ENCODE peak calls at places on chromosomes 2 and 18, in eight cellular contexts. B, U, E, F, C, W, V and L are unnamed samples.

GRCh38 chr2:43171789-43172188 is 54.6 kb downstream of the ZFP36L2 start:
- DNase-seq in B (no peak), U (no peak), E (peak), F (peak), C (no peak), W (peak), V (peak), L (peak)

GRCh38 chr2:228377533-228377932 is 196.0 kb upstream of the SPHKAP start:
- DNase-seq in B (no peak), U (no peak), E (no peak), F (no peak), C (no peak), W (no peak), V (no peak), L (no peak)

GRCh38 chr2:63902149-63902548 is 60.5 kb downstream of the UGP2 start:
- DNase-seq in B (no peak), U (no peak), E (no peak), F (no peak), C (no peak), W (no peak), V (no peak), L (no peak)

GRCh38 chr2:23947350-23947749 is 7.1 kb downstream of the UBXN2A start:
- DNase-seq in B (no peak), U (no peak), E (no peak), F (no peak), C (no peak), W (no peak), V (no peak), L (no peak)

GRCh38 chr18:48917579-48918101 is 33.1 kb downstream of the SMAD7 start:
- DNase-seq in B (no peak), U (no peak), E (no peak), F (no peak), C (no peak), W (no peak), V (no peak), L (no peak)

GRCh38 chr2:218859556-218859993 is at the start of gene WNT6:
- DNase-seq in B (no peak), U (peak), E (no peak), F (no peak), C (no peak), W (no peak), V (no peak), L (no peak)

GRCh38 chr2:224973112-224974016 is 68.9 kb downstream of the DOCK10 start:
- DNase-seq in B (no peak), U (no peak), E (peak), F (no peak), C (no peak), W (no peak), V (no peak), L (no peak)

GRCh38 chr2:24768601-24769000 is 24.6 kb downstream of the PTRHD1 start:
- DNase-seq in B (no peak), U (no peak), E (no peak), F (no peak), C (no peak), W (peak), V (peak), L (no peak)

GRCh38 chr2:45647986-45648520 is 3.4 kb upstream of the PRKCE start:
- DNase-seq in B (no peak), U (no peak), E (peak), F (no peak), C (no peak), W (no peak), V (no peak), L (peak)

GRCh38 chr2:39488450-39488849 is 51.4 kb upstream of the MAP4K3 start:
- DNase-seq in B (no peak), U (no peak), E (peak), F (peak), C (no peak), W (peak), V (peak), L (peak)

GRCh38 chr2:128596453-128597430 is 278.1 kb upstream of the HS6ST1 start:
- DNase-seq in B (no peak), U (no peak), E (no peak), F (no peak), C (no peak), W (no peak), V (no peak), L (no peak)

GRCh38 chr2:54942373-54942772 is 107.9 kb downstream of the RTN4 start:
- DNase-seq in B (no peak), U (no peak), E (no peak), F (no peak), C (peak), W (no peak), V (no peak), L (no peak)

GRCh38 chr2:238496756-238497609 is 70.3 kb downstream of the ASB1 start:
- DNase-seq in B (no peak), U (no peak), E (no peak), F (no peak), C (no peak), W (no peak), V (no peak), L (no peak)

GRCh38 chr18:73594749-73595148 is 552.9 kb downstream of the FBXO15 start:
- DNase-seq in B (no peak), U (no peak), E (peak), F (peak), C (no peak), W (no peak), V (no peak), L (no peak)

GRCh38 chr2:200479617-200480292 is 30.1 kb downstream of the KCTD18 start:
- DNase-seq in B (no peak), U (peak), E (peak), F (peak), C (no peak), W (peak), V (no peak), L (peak)

GRCh38 chr2:120995656-120996190 is 260.1 kb downstream of the GLI2 start:
- DNase-seq in B (no peak), U (no peak), E (no peak), F (no peak), C (no peak), W (no peak), V (no peak), L (no peak)
- TF ChIP-seq CTCF in B (no peak), U (no peak), E (no peak), F (no peak), C (no peak), W (no peak), V (no peak), L (no peak)

GRCh38 chr2:120740765-120741513 is 5.3 kb downstream of the GLI2 start:
- DNase-seq in B (no peak), U (no peak), E (no peak), F (no peak), C (no peak), W (no peak), V (no peak), L (peak)

GRCh38 chr2:120737802-120738516 is 2.3 kb downstream of the GLI2 start:
- DNase-seq in B (no peak), U (no peak), E (no peak), F (no peak), C (no peak), W (no peak), V (no peak), L (no peak)

GRCh38 chr2:120741514-120742448 is 6.1 kb downstream of the GLI2 start:
- DNase-seq in B (no peak), U (peak), E (no peak), F (no peak), C (no peak), W (no peak), V (no peak), L (no peak)

GRCh38 chr2:120738786-120739771 is 3.4 kb downstream of the GLI2 start:
- DNase-seq in B (no peak), U (no peak), E (no peak), F (no peak), C (no peak), W (no peak), V (no peak), L (no peak)

DNA sequence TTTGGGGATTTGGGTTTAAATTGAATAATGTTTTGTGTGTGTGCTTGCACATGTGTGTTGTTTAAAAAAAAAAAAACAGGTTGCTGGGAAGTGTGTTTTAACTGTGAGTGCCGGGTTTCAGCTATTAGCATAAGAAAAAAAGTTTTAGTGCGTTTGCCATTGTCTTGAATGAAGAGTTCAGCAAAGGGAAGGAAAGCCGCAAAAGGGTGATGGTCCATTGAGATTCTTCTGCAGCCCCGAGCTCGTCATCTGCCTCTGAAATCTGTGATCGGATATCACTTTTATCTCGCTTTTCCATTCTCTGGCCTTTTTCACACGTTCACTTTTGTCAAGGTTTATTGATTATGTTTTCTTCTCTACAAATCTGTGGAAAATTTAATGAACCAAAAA is 4.7 kb downstream of the GLI2 start:
- DNase-seq in B (no peak), U (no peak), E (no peak), F (no peak), C (no peak), W (no peak), V (no peak), L (no peak)
- H3K4me3 ChIP-seq in B (no peak), U (no peak), E (no peak), F (no peak), C (no peak), W (no peak), V (no peak), L (peak)

DNA sequence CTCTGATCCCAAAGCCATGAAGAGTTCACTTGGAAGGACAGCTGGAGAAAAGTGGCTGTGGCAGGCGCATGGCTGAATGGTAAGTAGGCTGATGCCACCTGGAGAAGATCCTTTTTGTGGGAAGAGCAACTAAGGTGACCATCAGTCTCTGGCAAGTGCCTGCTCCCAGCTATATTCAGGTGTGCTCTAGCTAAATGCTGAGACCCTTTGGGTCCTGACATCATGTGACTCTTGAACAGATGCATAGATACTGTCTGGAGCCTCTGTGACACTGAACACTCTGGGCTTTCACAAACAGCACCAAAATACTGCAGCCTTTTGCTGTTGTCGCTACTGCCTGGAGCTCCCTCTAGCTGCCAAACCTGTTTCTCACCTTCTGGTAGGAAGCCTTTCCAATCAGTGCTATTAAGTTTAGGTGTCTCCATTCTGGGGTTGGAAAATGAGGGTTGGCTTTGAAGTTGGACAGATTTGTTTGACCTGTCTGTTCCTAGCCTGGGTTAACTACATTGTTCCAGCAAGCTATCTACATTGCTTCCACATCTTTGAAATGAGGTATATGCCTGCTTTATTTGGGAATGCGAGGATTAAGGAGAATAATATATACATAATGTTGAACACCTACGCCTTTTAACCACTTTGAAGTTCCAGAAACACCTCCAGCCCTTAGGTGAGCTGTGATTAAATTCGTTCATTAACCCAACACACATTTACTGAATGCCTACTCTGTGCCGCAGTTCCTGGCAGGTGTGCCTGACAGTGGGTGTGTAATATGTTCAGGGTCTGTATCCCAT is 3.1 kb downstream of the EGR4 start:
- DNase-seq in B (no peak), U (peak), E (no peak), F (no peak), C (peak), W (no peak), V (peak), L (peak)
- TF ChIP-seq CTCF in B (peak), U (peak), E (peak), F (peak), C (peak), W (no peak), V (peak), L (peak)

DNA sequence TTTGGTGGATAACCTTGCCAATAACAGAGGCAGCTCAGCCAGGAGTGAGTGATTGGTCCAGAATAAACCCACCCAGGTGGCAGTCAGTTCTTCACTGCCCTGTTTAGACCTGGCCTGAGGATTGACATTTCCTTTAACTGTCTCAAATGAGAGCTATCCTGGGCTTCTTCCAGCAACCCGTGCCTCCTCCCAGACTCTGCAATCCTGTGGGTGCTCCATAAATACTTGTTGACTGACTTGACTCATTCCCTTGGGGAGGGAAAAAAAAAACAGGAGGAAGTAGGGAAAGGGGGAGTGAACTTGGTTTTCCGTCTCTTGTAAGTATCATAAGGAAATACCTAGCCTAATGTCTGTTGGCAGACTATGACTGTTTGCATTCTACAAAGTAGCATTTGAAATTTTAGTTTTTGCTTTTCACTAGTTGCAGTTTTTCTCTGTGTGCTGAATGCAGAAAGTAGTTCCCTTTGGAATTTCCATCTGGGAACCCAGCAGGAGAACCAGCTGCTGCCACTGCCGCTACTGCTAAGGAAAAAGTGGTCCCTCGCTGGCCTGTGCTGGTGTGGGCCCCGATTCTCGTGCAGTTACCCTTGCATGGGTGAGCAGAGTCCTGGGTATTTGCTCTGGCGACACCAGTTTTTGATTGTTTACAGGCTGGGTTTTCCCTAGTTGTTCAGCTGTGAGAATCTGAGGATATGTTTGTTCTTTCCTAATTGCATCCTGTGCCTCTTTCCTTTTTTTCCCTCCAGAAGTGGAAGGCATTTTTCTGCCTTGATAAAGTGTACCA is 78.9 kb downstream of the TGOLN2 start:
- DNase-seq in B (peak), U (no peak), E (peak), F (peak), C (no peak), W (no peak), V (no peak), L (peak)
- H3K4me3 ChIP-seq in B (no peak), U (no peak), E (no peak), F (no peak), C (no peak), W (no peak), V (no peak), L (no peak)

GRCh38 chr2:32946314-32947075 is at the start of gene LTBP1:
- DNase-seq in B (peak), U (peak), E (peak), F (peak), C (peak), W (peak), V (peak), L (peak)
- TF ChIP-seq CTCF in B (peak), U (peak), E (peak), F (peak), C (peak), W (peak), V (peak), L (peak)

DNA sequence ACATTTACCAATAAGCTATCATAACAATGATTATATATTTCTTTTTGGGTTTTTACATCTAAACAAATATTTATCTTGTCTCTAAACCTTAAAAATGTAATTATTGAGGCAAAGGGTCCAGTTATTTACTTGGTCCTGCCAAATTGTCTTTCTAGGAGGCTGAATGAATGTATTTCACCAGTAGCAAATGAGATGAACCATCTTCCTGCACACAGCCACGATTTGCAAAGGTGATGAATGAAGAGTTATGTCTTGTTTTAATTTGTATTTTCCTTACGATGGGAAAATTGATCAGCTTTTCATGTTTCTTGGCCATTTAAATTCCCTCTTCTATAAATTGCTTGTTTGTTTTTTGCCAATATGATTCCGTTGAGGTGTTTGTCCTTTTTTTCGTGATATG is 1.4 kb downstream of the SP100 start:
- DNase-seq in B (no peak), U (no peak), E (no peak), F (no peak), C (no peak), W (no peak), V (no peak), L (no peak)
- H3K4me3 ChIP-seq in B (no peak), U (no peak), E (peak), F (peak), C (peak), W (peak), V (no peak), L (peak)

GRCh38 chr2:74548919-74549684 is 4.6 kb downstream of the LOXL3 start:
- DNase-seq in B (no peak), U (peak), E (peak), F (no peak), C (no peak), W (peak), V (peak), L (no peak)
- TF ChIP-seq CTCF in B (no peak), U (no peak), E (no peak), F (no peak), C (no peak), W (no peak), V (no peak), L (no peak)

GRCh38 chr2:12391097-12391496 is 325.6 kb upstream of the TRIB2 start:
- DNase-seq in B (no peak), U (no peak), E (no peak), F (no peak), C (no peak), W (no peak), V (no peak), L (no peak)

DNA sequence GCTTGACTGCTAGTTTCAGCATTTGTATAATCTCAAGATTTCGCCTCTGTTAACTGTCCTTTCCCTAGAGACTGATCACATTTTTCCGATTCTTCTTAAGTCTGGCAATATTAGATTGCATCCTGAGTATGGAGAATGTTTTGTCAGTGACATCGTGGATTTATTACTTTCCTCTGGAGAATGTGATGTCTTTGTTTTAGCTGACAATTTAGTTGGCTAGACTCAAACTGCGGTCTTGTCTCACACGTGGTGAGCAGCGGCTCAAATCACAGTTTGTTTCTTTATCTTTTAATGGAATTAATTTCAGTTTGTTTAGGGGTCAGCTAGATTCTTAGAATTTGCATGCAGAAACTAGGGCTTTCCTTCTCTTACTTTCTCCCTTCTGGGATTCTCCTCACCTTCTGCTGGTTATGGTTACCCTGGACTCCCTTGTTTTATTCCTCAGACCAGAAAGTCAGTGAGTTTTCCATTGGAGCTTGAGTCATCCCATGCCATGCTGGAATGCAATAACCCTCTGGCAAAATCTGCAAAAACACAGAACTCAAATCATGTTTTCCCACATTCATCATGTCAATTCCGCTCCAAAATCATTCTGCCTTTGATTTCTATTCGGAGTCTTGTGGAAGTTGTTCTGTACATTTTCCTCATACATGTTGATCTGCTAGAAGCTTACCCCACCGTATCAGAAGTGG is 327.2 kb upstream of the TRIB2 start:
- DNase-seq in B (no peak), U (no peak), E (peak), F (peak), C (no peak), W (no peak), V (no peak), L (peak)
- H3K4me3 ChIP-seq in B (no peak), U (no peak), E (no peak), F (no peak), C (no peak), W (no peak), V (no peak), L (no peak)

DNA sequence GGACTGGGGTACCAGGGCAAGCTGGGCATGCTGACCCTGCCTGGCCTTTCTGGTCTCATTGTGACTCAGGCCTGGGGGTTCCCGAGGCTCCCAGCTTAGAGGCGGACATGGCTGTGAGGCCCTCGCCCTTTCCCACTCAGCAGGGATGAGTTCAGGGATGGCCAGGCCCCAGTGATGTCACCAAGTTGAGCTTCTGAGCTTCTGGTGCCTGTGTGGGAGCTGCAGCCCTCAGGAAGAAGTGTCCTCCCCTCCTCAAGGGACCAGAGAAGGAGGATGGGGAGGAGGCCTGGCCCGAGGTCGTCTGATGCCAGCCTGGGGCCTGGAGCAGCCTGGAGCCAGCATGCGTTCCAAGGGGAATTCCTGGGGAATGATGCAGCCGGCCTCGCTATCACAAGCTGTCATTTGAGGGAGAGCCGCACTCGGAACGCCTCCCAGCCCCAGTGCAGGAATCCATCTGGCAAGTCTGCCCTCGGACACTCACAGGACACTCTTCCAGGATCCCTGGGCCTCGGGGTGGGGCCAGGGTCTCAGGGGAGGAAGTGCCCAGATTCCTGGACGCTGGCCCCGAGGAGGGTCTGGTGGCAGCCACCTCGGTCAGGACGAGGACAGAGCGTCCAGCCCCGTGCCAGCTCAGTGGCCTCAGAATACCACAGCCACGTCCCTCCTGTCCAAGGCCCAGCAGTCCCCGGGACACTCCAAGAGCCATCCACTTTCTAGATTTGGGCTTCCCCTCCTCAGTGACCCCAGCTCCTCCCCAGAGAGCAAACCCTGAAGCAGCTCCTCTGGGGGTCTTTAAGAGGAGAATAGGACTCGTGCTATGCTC is 61.2 kb upstream of the GPC1 start:
- DNase-seq in B (no peak), U (peak), E (peak), F (peak), C (no peak), W (peak), V (peak), L (peak)
- TF ChIP-seq CTCF in B (no peak), U (no peak), E (no peak), F (no peak), C (no peak), W (no peak), V (no peak), L (no peak)